ENCODE peak calls at places on chromosomes 6 and 20, in seven cellular contexts. One of them, this sample, is unnamed.

GRCh38 chr6:40349092-40349491 is 238.1 kb downstream of the LRFN2 start:
- DNase-seq in fibroblast of the aortic adventitia: no peak
- DNase-seq in AG09319: no peak
- DNase-seq in astrocyte of the spinal cord: no peak
- DNase-seq in BE2C: no peak
- DNase-seq in pancreas: no peak
- DNase-seq in kidney epithelial cell: no peak
- DNase-seq in this sample: no peak

GRCh38 chr6:82396964-82397761 is 33.5 kb downstream of the TPBG start:
- DNase-seq in fibroblast of the aortic adventitia: peak
- DNase-seq in AG09319: peak
- DNase-seq in astrocyte of the spinal cord: peak
- DNase-seq in BE2C: no peak
- DNase-seq in pancreas: no peak
- DNase-seq in kidney epithelial cell: peak
- DNase-seq in this sample: no peak

GRCh38 chr6:167093922-167094432 is 28.9 kb upstream of the CCR6 start:
- DNase-seq in fibroblast of the aortic adventitia: no peak
- DNase-seq in AG09319: no peak
- DNase-seq in astrocyte of the spinal cord: no peak
- DNase-seq in BE2C: no peak
- DNase-seq in pancreas: no peak
- DNase-seq in kidney epithelial cell: no peak
- DNase-seq in this sample: no peak

GRCh38 chr6:131488780-131489179 is 84.2 kb upstream of the ARG1 start:
- DNase-seq in fibroblast of the aortic adventitia: no peak
- DNase-seq in AG09319: no peak
- DNase-seq in astrocyte of the spinal cord: no peak
- DNase-seq in BE2C: no peak
- DNase-seq in pancreas: no peak
- DNase-seq in kidney epithelial cell: no peak
- DNase-seq in this sample: no peak

GRCh38 chr6:114297135-114297534 is 45.7 kb downstream of the HS3ST5 start:
- DNase-seq in fibroblast of the aortic adventitia: no peak
- DNase-seq in AG09319: no peak
- DNase-seq in astrocyte of the spinal cord: no peak
- DNase-seq in BE2C: no peak
- DNase-seq in pancreas: no peak
- DNase-seq in kidney epithelial cell: no peak
- DNase-seq in this sample: no peak

GRCh38 chr6:17341117-17341805 is 52.1 kb upstream of the CAP2 start:
- DNase-seq in fibroblast of the aortic adventitia: no peak
- DNase-seq in AG09319: no peak
- DNase-seq in astrocyte of the spinal cord: no peak
- DNase-seq in BE2C: no peak
- DNase-seq in pancreas: no peak
- DNase-seq in kidney epithelial cell: no peak
- DNase-seq in this sample: no peak

GRCh38 chr6:5359413-5359812 is 98.1 kb downstream of the FARS2 start:
- DNase-seq in fibroblast of the aortic adventitia: no peak
- DNase-seq in AG09319: no peak
- DNase-seq in astrocyte of the spinal cord: no peak
- DNase-seq in BE2C: peak
- DNase-seq in pancreas: no peak
- DNase-seq in kidney epithelial cell: no peak
- DNase-seq in this sample: no peak

GRCh38 chr20:64065973-64066341 is 3.0 kb downstream of the TCEA2 start:
- DNase-seq in fibroblast of the aortic adventitia: peak
- DNase-seq in AG09319: no peak
- DNase-seq in astrocyte of the spinal cord: peak
- DNase-seq in BE2C: no peak
- DNase-seq in pancreas: no peak
- DNase-seq in kidney epithelial cell: peak
- DNase-seq in this sample: no peak

GRCh38 chr6:116059713-116060571 is 749 bp downstream of the FRK start:
- DNase-seq in fibroblast of the aortic adventitia: peak
- DNase-seq in AG09319: no peak
- DNase-seq in astrocyte of the spinal cord: peak
- DNase-seq in BE2C: no peak
- DNase-seq in pancreas: peak
- DNase-seq in kidney epithelial cell: peak
- DNase-seq in this sample: no peak

GRCh38 chr20:22905667-22906066 is 129.4 kb upstream of the SSTR4 start:
- DNase-seq in fibroblast of the aortic adventitia: peak
- DNase-seq in AG09319: peak
- DNase-seq in astrocyte of the spinal cord: no peak
- DNase-seq in BE2C: no peak
- DNase-seq in pancreas: peak
- DNase-seq in kidney epithelial cell: no peak
- DNase-seq in this sample: no peak

GRCh38 chr6:144278659-144279314 is 6.3 kb upstream of the UTRN start:
- DNase-seq in fibroblast of the aortic adventitia: no peak
- DNase-seq in AG09319: no peak
- DNase-seq in astrocyte of the spinal cord: no peak
- DNase-seq in BE2C: no peak
- DNase-seq in pancreas: no peak
- DNase-seq in kidney epithelial cell: no peak
- DNase-seq in this sample: no peak

GRCh38 chr20:21527908-21528307 is 14.0 kb upstream of the NKX2-2 start:
- DNase-seq in fibroblast of the aortic adventitia: no peak
- DNase-seq in AG09319: no peak
- DNase-seq in astrocyte of the spinal cord: no peak
- DNase-seq in BE2C: no peak
- DNase-seq in pancreas: no peak
- DNase-seq in kidney epithelial cell: no peak
- DNase-seq in this sample: no peak

GRCh38 chr20:16111132-16111852 is 462.0 kb downstream of the KIF16B start:
- DNase-seq in fibroblast of the aortic adventitia: no peak
- DNase-seq in AG09319: no peak
- DNase-seq in astrocyte of the spinal cord: no peak
- DNase-seq in BE2C: no peak
- DNase-seq in pancreas: no peak
- DNase-seq in kidney epithelial cell: no peak
- DNase-seq in this sample: no peak

GRCh38 chr6:4665489-4666417 is 110.5 kb upstream of the CDYL start:
- DNase-seq in fibroblast of the aortic adventitia: peak
- DNase-seq in AG09319: no peak
- DNase-seq in astrocyte of the spinal cord: peak
- DNase-seq in BE2C: no peak
- DNase-seq in pancreas: no peak
- DNase-seq in kidney epithelial cell: no peak
- DNase-seq in this sample: no peak

GRCh38 chr6:152727507-152727906 is 23.1 kb upstream of the VIP start:
- DNase-seq in fibroblast of the aortic adventitia: no peak
- DNase-seq in AG09319: no peak
- DNase-seq in astrocyte of the spinal cord: no peak
- DNase-seq in BE2C: peak
- DNase-seq in pancreas: no peak
- DNase-seq in kidney epithelial cell: no peak
- DNase-seq in this sample: no peak
- TF ChIP-seq CTCF in fibroblast of the aortic adventitia: no peak
- TF ChIP-seq CTCF in AG09319: no peak
- TF ChIP-seq CTCF in astrocyte of the spinal cord: no peak
- TF ChIP-seq CTCF in BE2C: peak
- TF ChIP-seq CTCF in pancreas: no peak
- TF ChIP-seq CTCF in kidney epithelial cell: no peak
- TF ChIP-seq CTCF in this sample: no peak

DNA sequence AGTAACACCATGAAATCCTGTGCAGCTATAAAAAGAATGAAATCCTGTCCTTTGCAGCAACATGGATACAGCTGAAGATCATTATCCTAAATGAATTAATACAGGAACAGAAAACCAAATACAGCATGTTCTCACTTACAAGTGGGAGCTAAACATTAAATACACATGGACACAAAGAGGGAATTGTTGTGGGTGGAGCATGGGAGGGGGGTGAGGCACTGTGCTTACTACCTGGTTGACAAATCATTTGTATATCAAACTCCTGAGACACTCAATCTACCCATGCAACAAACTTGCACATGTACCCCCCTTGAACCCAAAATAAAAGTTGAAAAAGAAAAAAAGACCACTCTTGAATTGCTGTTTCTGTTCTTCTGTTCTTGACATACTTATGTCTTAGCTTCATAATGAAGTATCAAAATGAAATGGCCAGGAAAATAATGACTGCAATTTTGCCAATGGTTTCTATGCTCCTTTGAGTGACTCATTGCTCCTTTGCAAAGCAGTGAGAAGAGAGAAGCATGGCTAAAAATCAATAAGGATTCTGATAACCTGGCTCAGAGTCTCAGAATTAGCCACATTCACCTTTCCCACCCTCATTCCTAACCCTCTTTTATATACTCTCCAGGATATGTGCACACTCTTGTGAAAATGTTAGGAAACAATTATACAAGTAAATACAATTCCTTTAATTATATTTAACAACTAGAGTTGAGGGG is 71.0 kb downstream of the CYP39A1 start:
- DNase-seq in fibroblast of the aortic adventitia: no peak
- DNase-seq in AG09319: no peak
- DNase-seq in astrocyte of the spinal cord: no peak
- DNase-seq in BE2C: no peak
- DNase-seq in pancreas: no peak
- DNase-seq in kidney epithelial cell: no peak
- DNase-seq in this sample: no peak
- TF ChIP-seq CTCF in fibroblast of the aortic adventitia: no peak
- TF ChIP-seq CTCF in AG09319: no peak
- TF ChIP-seq CTCF in astrocyte of the spinal cord: no peak
- TF ChIP-seq CTCF in BE2C: no peak
- TF ChIP-seq CTCF in pancreas: no peak
- TF ChIP-seq CTCF in kidney epithelial cell: no peak
- TF ChIP-seq CTCF in this sample: no peak

DNA sequence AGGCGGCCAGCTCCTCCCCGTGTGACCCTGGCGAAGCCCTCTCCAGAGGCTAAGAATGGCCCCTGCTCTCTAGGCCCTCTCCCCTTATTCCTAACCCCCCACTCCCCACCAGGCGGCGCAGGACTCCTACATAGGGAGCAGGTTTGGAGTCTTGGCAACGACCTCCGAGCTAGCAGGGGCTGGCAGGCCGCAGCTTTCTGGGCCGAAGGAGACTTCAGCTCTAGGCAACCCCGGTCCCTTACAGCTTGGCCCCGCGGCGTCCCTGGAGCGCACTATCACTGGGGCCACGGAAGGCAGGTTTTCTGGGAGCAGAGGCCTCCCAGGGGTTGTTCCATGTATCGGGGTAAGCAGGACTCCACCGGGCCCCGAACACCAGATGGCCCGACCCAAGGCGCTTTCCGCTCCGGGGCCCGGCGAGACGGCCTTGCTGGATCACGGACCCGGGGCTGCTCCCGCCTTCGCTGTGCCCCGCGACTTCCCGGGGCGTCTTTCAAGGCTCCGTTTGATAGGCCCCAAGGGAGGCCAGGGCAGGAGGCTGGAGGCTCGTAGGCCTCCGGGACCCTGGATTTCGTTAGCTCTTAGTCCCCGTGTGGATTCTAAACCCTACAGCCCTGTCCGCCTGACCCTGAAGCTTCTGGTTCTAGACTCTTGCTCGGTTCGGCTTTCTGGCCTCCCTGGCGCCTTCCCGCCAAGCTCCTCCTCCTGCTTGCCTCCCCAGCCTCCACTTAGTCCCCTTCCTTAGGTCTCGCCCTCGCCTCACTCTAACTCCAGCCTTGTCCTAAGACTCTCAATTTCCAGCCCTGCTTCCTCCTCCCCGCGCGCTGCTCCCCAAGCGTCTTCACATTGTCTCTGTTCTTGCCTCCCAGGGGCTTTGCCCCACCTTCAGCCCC is 1.9 kb downstream of the SLC32A1 start:
- DNase-seq in fibroblast of the aortic adventitia: peak
- DNase-seq in AG09319: no peak
- DNase-seq in astrocyte of the spinal cord: no peak
- DNase-seq in BE2C: peak
- DNase-seq in pancreas: no peak
- DNase-seq in kidney epithelial cell: no peak
- DNase-seq in this sample: no peak
- TF ChIP-seq CTCF in fibroblast of the aortic adventitia: peak
- TF ChIP-seq CTCF in AG09319: peak
- TF ChIP-seq CTCF in astrocyte of the spinal cord: peak
- TF ChIP-seq CTCF in BE2C: peak
- TF ChIP-seq CTCF in pancreas: no peak
- TF ChIP-seq CTCF in kidney epithelial cell: peak
- TF ChIP-seq CTCF in this sample: peak

GRCh38 chr20:24934101-24934661 is 14.9 kb upstream of the CST7 start:
- DNase-seq in fibroblast of the aortic adventitia: no peak
- DNase-seq in AG09319: no peak
- DNase-seq in astrocyte of the spinal cord: no peak
- DNase-seq in BE2C: no peak
- DNase-seq in pancreas: peak
- DNase-seq in kidney epithelial cell: no peak
- DNase-seq in this sample: no peak
- TF ChIP-seq CTCF in fibroblast of the aortic adventitia: no peak
- TF ChIP-seq CTCF in AG09319: no peak
- TF ChIP-seq CTCF in astrocyte of the spinal cord: no peak
- TF ChIP-seq CTCF in BE2C: no peak
- TF ChIP-seq CTCF in pancreas: no peak
- TF ChIP-seq CTCF in kidney epithelial cell: no peak
- TF ChIP-seq CTCF in this sample: no peak

GRCh38 chr6:150925655-150925928 is 60.1 kb downstream of the MTHFD1L start:
- DNase-seq in fibroblast of the aortic adventitia: no peak
- DNase-seq in AG09319: no peak
- DNase-seq in astrocyte of the spinal cord: no peak
- DNase-seq in BE2C: no peak
- DNase-seq in pancreas: no peak
- DNase-seq in kidney epithelial cell: no peak
- DNase-seq in this sample: no peak

GRCh38 chr6:150924808-150925654 is 59.5 kb downstream of the MTHFD1L start:
- DNase-seq in fibroblast of the aortic adventitia: peak
- DNase-seq in AG09319: peak
- DNase-seq in astrocyte of the spinal cord: no peak
- DNase-seq in BE2C: no peak
- DNase-seq in pancreas: no peak
- DNase-seq in kidney epithelial cell: no peak
- DNase-seq in this sample: no peak

GRCh38 chr6:150929403-150929802 is 63.9 kb downstream of the MTHFD1L start:
- DNase-seq in fibroblast of the aortic adventitia: peak
- DNase-seq in AG09319: no peak
- DNase-seq in astrocyte of the spinal cord: no peak
- DNase-seq in BE2C: no peak
- DNase-seq in pancreas: no peak
- DNase-seq in kidney epithelial cell: no peak
- DNase-seq in this sample: no peak

GRCh38 chr6:150930816-150931215 is 65.3 kb downstream of the MTHFD1L start:
- DNase-seq in fibroblast of the aortic adventitia: peak
- DNase-seq in AG09319: peak
- DNase-seq in astrocyte of the spinal cord: peak
- DNase-seq in BE2C: no peak
- DNase-seq in pancreas: no peak
- DNase-seq in kidney epithelial cell: no peak
- DNase-seq in this sample: no peak

GRCh38 chr6:150928882-150929281 is 63.4 kb downstream of the MTHFD1L start:
- DNase-seq in fibroblast of the aortic adventitia: no peak
- DNase-seq in AG09319: no peak
- DNase-seq in astrocyte of the spinal cord: no peak
- DNase-seq in BE2C: no peak
- DNase-seq in pancreas: no peak
- DNase-seq in kidney epithelial cell: no peak
- DNase-seq in this sample: no peak
- TF ChIP-seq CTCF in fibroblast of the aortic adventitia: peak
- TF ChIP-seq CTCF in AG09319: peak
- TF ChIP-seq CTCF in astrocyte of the spinal cord: peak
- TF ChIP-seq CTCF in BE2C: peak
- TF ChIP-seq CTCF in pancreas: no peak
- TF ChIP-seq CTCF in kidney epithelial cell: peak
- TF ChIP-seq CTCF in this sample: no peak

This sample was measured in psoas muscle.